ENCODE peak calls at places on chromosomes 3 and 15, in four cellular contexts. T is GM12878, N is HepG2, Q is H1. R is an unnamed sample.

GRCh38 chr3:175163686-175164085 is 304.6 kb downstream of the NAALADL2 start:
- DNase-seq in N (no peak), T (no peak), Q (no peak), R (no peak)

GRCh38 chr3:25870452-25870851 is 80.6 kb downstream of the OXSM start:
- DNase-seq in N (no peak), Q (no peak), T (no peak), R (no peak)

GRCh38 chr3:43418601-43419272 is 132.4 kb downstream of the SNRK start:
- DNase-seq in Q (no peak), N (peak; percentile 29), T (no peak), R (no peak)

GRCh38 chr3:104412608-104413580 is 953.8 kb upstream of the ALCAM start:
- DNase-seq in T (no peak), Q (no peak), N (no peak), R (no peak)

GRCh38 chr15:90407871-90408317 is 19.9 kb downstream of the IQGAP1 start:
- DNase-seq in N (no peak), T (no peak), Q (no peak), R (no peak)

GRCh38 chr15:68492855-68493254 is 60.9 kb upstream of the ITGA11 start:
- DNase-seq in Q (no peak), T (no peak), N (no peak), R (no peak)

GRCh38 chr15:57537951-57538506 is 53.7 kb upstream of the MYZAP start:
- DNase-seq in N (no peak), Q (no peak), T (no peak), R (no peak)

GRCh38 chr15:98412852-98413251 is 235.5 kb upstream of the IGF1R start:
- DNase-seq in T (no peak), Q (no peak), N (peak; percentile 3), R (no peak)

DNA sequence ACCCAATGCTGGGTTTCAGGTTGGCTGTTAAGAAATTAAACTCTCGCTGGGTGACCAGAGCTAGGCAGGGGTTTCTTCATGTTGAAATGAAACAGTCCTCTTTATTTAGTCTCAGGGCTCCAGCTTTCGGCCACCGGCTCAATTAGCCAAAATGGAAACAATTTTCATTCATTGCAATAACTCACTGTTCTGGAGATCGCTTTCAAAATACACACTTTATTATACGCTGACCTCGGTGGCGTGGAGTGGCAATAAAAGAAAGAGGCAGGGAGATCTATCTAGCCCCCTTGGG is 3.8 kb upstream of the MECOM start:
- DNase-seq in N (no peak), Q (no peak), T (no peak), R (no peak)
- H3K27me3 ChIP-seq in N (peaks cover 68% of the 10 kb centered on the region), Q (peaks cover 55% of the 10 kb centered on the region), T (peaks cover 12% of the 10 kb centered on the region), R (peaks cover 81% of the 10 kb centered on the region)

GRCh38 chr15:93563218-93563617 is 474.2 kb upstream of the RGMA start:
- DNase-seq in N (no peak), T (no peak), Q (no peak), R (no peak)

GRCh38 chr15:93562752-93563151 is 473.7 kb upstream of the RGMA start:
- DNase-seq in Q (no peak), T (no peak), N (no peak), R (no peak)

GRCh38 chr15:93570571-93570970 is 481.6 kb upstream of the RGMA start:
- DNase-seq in N (no peak), T (no peak), Q (no peak), R (no peak)

DNA sequence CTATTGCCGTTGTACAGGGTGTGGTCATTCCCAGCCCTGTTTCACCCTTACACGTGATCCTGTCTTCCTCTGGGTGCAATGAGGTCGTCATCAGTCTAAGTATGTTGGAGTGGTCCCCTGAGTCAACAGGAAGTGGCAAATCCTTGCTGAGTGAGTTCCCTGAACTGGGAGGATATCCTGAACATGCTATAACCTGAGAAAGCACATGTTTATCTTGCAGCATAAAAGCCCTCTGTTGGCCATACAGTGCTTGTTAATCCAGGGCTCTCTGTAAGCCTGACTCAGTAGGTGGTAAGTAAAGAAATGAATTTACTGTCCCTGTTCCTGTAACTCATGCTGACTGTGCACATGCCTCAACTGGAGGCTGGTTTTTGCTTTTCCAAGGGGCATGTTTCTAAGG is 477.8 kb upstream of the RGMA start:
- DNase-seq in Q (no peak), T (no peak), N (no peak), R (no peak)
- TF ChIP-seq SUZ12 in Q (no peak), T (no peak), N (no peak), R (no peak)

GRCh38 chr3:46968783-46969428 is 7.6 kb downstream of the CCDC12 start:
- DNase-seq in N (no peak), T (no peak), Q (no peak), R (no peak)
- H3K27me3 ChIP-seq in N (no peaks in the 10 kb centered on the region), T (no peaks in the 10 kb centered on the region), Q (no peaks in the 10 kb centered on the region), R (no peaks in the 10 kb centered on the region)

DNA sequence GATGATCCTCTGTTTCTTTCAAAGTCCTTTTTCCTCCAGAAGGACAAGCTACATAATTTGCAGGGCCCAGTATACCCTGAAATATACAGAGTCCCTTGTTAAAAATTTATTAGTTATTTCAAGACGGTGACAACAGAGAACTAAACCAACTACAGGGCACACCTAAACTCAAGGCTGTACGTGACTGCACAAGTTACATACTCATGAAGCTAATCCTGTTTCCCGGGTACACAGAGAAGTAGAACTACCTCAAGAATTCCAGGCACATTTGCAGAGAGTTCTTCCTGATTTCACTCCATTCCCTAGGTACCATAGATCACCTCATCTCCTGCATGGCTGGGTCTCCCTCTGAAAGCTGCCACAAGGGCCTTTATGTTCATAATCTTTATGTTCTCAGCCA is 279.4 kb upstream of the ARL6 start:
- DNase-seq in Q (no peak), T (no peak), N (no peak), R (no peak)
- TF ChIP-seq SUZ12 in Q (no peak), T (no peak), N (no peak), R (no peak)

GRCh38 chr15:71515375-71516186 is 294.8 kb upstream of the NR2E3 start:
- DNase-seq in T (no peak), N (no peak), Q (no peak), R (no peak)

GRCh38 chr15:71508081-71508682 is 302.2 kb upstream of the NR2E3 start:
- DNase-seq in N (no peak), Q (no peak), T (peak; percentile 21), R (no peak)

GRCh38 chr15:71506946-71507345 is 303.4 kb upstream of the NR2E3 start:
- DNase-seq in N (no peak), Q (no peak), T (no peak), R (no peak)

GRCh38 chr15:71517751-71518150 is 292.6 kb upstream of the NR2E3 start:
- DNase-seq in N (no peak), Q (no peak), T (no peak), R (no peak)

DNA sequence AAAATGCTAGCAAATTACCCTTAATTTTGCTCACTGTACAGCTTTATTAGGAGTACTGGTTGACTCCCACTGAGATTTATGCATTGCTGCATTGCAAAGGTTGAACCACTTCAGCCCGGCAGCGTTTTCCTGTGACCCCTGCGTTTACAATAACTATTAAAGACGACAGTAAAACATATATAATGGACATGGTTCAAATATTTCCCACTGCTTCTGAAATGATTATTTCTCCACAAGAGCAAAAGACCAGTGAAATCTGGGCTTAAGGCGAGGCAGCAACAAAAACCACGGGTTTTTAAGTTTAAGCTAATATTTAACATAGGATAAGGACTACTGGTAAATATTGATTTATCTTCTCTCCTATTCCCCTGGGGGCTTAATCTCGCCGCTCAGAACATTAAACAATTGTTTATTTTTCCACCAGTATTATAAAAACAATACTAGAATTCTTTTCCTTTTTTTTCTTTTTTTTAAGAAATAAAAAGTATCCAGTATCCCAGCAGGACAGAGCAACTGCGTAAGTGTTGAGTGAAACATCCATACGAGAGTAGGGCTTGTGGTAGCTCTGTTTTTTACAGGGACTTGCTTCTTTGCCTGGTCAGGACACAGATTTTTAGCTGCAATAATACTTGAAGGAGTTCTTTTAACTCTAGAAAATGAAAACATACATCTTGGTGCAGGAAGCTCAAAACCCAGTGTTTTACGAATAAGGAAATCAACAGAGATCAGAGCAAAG is 297.9 kb upstream of the NR2E3 start:
- DNase-seq in Q (no peak), T (no peak), N (peak; percentile 71), R (no peak)
- H3K27me3 ChIP-seq in Q (no peaks in the 10 kb centered on the region), T (no peaks in the 10 kb centered on the region), N (peaks cover 43% of the 10 kb centered on the region), R (no peaks in the 10 kb centered on the region)

GRCh38 chr3:178584722-178585121 is 48.5 kb downstream of the KCNMB2 start:
- DNase-seq in T (no peak), N (no peak), Q (no peak), R (no peak)
- TF ChIP-seq SUZ12 in T (no peak), N (no peak), Q (no peak), R (no peak)

GRCh38 chr3:49556500-49557275 is 2.4 kb downstream of the BSN start:
- DNase-seq in Q (no peak), T (no peak), N (no peak), R (no peak)
- H3K27me3 ChIP-seq in Q (peaks cover 9% of the 10 kb centered on the region), T (peaks cover 4% of the 10 kb centered on the region), N (no peaks in the 10 kb centered on the region), R (peaks cover 30% of the 10 kb centered on the region)

DNA sequence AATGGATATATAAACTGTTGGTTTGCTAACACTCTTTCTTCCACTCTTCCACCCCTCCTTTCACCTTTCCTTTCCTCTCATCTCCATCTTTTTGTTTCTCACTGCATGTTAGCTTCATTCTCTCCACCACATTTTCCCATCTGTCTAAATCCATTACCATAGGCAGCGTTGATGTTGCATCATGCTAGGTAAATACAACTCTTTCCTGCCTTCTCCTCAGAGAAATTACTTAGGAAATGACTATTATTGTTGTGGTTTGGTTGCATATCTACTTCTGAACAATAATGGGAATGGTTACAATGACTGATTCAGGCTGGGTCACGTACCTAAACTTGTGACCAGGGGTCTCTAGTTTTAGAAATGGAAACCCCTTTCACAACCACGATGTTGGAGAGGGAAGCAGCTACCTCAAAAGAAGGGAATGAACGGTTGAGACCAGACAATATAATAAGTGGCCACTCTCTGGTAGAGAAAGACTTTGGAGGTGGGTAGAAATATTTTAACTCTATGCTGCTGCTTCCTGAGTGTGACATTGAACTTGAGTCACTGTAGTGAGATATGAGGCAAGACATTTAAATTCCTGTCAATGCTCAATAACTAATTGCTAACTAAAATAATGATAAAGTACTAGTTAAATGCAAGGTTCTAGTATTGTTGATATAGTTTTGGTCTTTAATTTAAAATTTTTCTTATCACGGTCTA is 314.1 kb upstream of the TGFBR2 start:
- DNase-seq in N (peak; percentile 65), T (no peak), Q (no peak), R (no peak)
- TF ChIP-seq SUZ12 in N (no peak), T (no peak), Q (no peak), R (no peak)

GRCh38 chr3:123449986-123450474 is 1.1 kb upstream of the ADCY5 start:
- DNase-seq in T (no peak), Q (no peak), N (no peak), R (no peak)
- H3K27me3 ChIP-seq in T (peaks cover 1% of the 10 kb centered on the region), Q (peaks cover 33% of the 10 kb centered on the region), N (peaks cover 21% of the 10 kb centered on the region), R (peaks cover 28% of the 10 kb centered on the region)

DNA sequence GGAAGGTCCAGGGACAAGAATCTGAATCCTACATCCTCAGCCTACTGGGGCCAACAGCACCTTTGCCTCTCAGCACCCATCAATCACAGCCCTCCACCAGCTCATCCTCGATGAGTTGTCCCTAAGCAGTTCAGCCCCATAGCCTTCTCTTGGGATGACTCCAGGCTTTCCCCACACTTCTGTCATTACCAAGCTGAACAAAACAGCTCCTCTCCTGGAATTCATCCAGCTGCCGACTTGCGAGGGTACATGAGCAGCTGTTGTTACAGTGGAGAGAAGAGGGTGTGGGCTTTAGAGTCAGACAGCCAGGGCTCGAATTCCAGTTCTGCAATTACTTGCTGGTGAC is 69.0 kb upstream of the THBS1 start:
- DNase-seq in N (no peak), Q (no peak), T (no peak), R (no peak)
- TF ChIP-seq SUZ12 in N (no peak), Q (no peak), T (no peak), R (no peak)